ENCODE peak calls at places on chromosomes 13 and 19, in eight cellular contexts. Z, T, I, P, O, K, B and S are unnamed samples.
A peak's percentile ranks its signal among the peaks of the same experiment; 100 is the strongest.

GRCh38 chr13:23672616-23673015 is 102.4 kb downstream of the TNFRSF19 start:
- DNase-seq in I (no peak), P (no peak), K (no peak), B (no peak), Z (no peak), T (no peak), O (no peak), S (no peak)

GRCh38 chr13:23794267-23795161 is 94.7 kb downstream of the MIPEP start:
- DNase-seq in P (peak; percentile 61), I (no peak), T (no peak), Z (peak; percentile 52), O (no peak), K (no peak), B (peak; percentile 53), S (no peak)

GRCh38 chr19:11848594-11849263 is at the start of gene ZNF439:
- DNase-seq in Z (peak; percentile 93), O (peak; percentile 86), B (peak; percentile 43), I (peak; percentile 92), P (peak; percentile 72), K (peak; percentile 50), T (peak; percentile 84), S (no peak)

GRCh38 chr13:66926851-66927524 is 303.1 kb downstream of the PCDH9 start:
- DNase-seq in K (no peak), O (no peak), B (no peak), Z (no peak), P (no peak), I (no peak), T (no peak), S (no peak)

GRCh38 chr13:47256618-47257017 is 359.8 kb upstream of the HTR2A start:
- DNase-seq in K (no peak), T (no peak), Z (no peak), B (peak; percentile 90), I (no peak), O (no peak), P (peak; percentile 85), S (no peak)

GRCh38 chr19:41774515-41774980 is 19.2 kb downstream of the CEACAM6 start:
- DNase-seq in P (no peak), I (no peak), K (no peak), B (no peak), Z (no peak), O (peak; percentile 11), T (no peak), S (no peak)

GRCh38 chr19:29098863-29099481 is 114.0 kb downstream of the UQCRFS1 start:
- DNase-seq in I (peak; percentile 87), K (no peak), P (peak; percentile 95), T (peak; percentile 54), B (peak; percentile 97), O (no peak), Z (no peak), S (no peak)

GRCh38 chr19:17110599-17110966 is 35.0 kb downstream of the MYO9B start:
- DNase-seq in I (no peak), B (no peak), O (no peak), T (no peak), K (no peak), P (no peak), Z (no peak), S (no peak)

GRCh38 chr13:41505209-41505835 is 48.0 kb downstream of the RGCC start:
- DNase-seq in K (no peak), B (peak; percentile 87), T (no peak), P (peak; percentile 95), O (no peak), I (no peak), Z (no peak), S (no peak)

GRCh38 chr13:99103536-99103935 is 97.1 kb upstream of the UBAC2 start:
- DNase-seq in Z (no peak), I (peak; percentile 19), B (no peak), K (no peak), P (no peak), T (no peak), O (no peak), S (no peak)

GRCh38 chr13:114110091-114110829 is 22.2 kb downstream of the RASA3 start:
- DNase-seq in Z (peak; percentile 67), T (peak; percentile 16), I (no peak), B (no peak), K (no peak), O (peak; percentile 74), P (peak; percentile 48), S (peak; percentile 74)

GRCh38 chr19:4584670-4585460 is 25.4 kb upstream of the SEMA6B start:
- DNase-seq in B (no peak), I (no peak), T (no peak), O (no peak), P (no peak), Z (no peak), K (peak; percentile 47), S (peak; percentile 20)

GRCh38 chr19:12484011-12484370 is 625 bp downstream of the ZNF709 start:
- DNase-seq in I (no peak), B (peak; percentile 22), P (no peak), Z (no peak), O (no peak), K (no peak), T (no peak), S (no peak)

GRCh38 chr19:6718741-6719539 is 1.5 kb downstream of the C3 start:
- DNase-seq in P (peak; percentile 5), T (no peak), B (peak; percentile 49), I (no peak), Z (no peak), O (no peak), K (no peak), S (no peak)

GRCh38 chr19:1482361-1483066 is 3.5 kb upstream of the C19orf25 start:
- DNase-seq in T (no peak), O (no peak), I (no peak), B (no peak), K (no peak), P (no peak), Z (no peak), S (no peak)

GRCh38 chr13:75771818-75772217 is 135.7 kb downstream of the LMO7 start:
- DNase-seq in Z (no peak), T (no peak), P (peak; percentile 77), K (no peak), O (no peak), B (peak; percentile 85), I (no peak), S (no peak)

DNA sequence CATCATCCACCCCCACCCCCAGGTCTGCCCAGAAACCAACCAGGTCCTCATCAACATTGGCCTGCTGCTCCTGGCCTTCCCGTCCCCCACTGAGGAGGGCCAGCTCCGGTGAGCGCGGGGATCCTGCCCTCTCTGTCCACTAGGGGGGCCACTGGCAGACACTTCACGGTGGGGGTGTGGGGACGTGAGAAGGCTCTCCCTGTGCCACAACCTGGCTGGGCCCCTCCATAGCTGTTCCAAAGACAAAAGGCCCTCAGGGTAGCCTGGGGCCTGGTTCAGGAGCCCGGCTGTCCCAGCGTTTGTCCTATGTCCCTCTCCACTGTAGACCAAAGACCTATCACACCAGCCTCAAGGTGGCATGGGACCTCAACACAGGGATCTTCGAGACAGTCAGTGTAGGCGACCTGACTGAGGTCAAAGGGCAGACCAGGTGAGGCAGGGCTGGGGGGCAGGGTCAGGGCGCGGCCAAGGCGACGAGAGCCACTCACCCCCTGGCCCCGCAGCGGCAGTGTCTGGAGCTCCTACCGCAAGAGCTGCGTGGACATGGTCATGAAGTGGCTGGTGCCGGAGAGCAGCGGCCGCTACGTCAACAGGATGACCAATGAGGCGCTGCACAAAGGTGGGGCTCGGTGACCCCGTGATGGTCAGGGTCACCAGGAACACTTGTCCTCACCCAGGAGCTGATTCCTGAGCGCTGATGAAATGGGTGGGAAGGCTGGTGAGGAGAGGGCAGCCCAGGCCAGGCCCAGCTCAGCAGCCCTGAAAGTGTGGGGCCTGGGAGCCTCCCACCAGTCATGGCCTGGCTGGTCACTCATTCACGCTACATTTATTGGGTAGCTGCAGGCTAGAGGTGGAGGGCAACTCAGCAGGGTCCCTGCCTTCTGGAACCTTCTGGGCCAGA is 7.9 kb downstream of the DCAF15 start:
- DNase-seq in B (no peak), T (no peak), Z (peak; percentile 70), P (no peak), I (no peak), O (peak; percentile 16), K (no peak), S (peak; percentile 55)
- TF ChIP-seq CTCF in B (peak; percentile 16), T (no peak), Z (no peak), P (peak; percentile 30), I (no peak), O (peak; percentile 32), K (peak; percentile 42), S (no peak)

GRCh38 chr19:51337141-51337860 is 4.6 kb downstream of the VSIG10L start:
- DNase-seq in P (no peak), O (no peak), B (no peak), Z (no peak), I (no peak), K (no peak), T (no peak), S (no peak)

GRCh38 chr19:51338563-51339312 is 3.2 kb downstream of the VSIG10L start:
- DNase-seq in B (peak; percentile 62), K (peak; percentile 81), P (peak; percentile 63), Z (peak; percentile 94), O (peak; percentile 76), T (peak; percentile 70), I (peak; percentile 91), S (peak; percentile 92)

GRCh38 chr19:51339313-51339686 is 2.6 kb downstream of the VSIG10L start:
- DNase-seq in B (no peak), Z (peak; percentile 45), K (no peak), O (no peak), T (no peak), I (peak; percentile 82), P (no peak), S (no peak)

GRCh38 chr19:51339687-51340656 is 2.0 kb downstream of the VSIG10L start:
- DNase-seq in P (peak; percentile 97), B (peak; percentile 93), Z (peak; percentile 100), O (peak; percentile 81), I (peak; percentile 100), T (peak; percentile 98), K (peak; percentile 91), S (peak; percentile 99)

DNA sequence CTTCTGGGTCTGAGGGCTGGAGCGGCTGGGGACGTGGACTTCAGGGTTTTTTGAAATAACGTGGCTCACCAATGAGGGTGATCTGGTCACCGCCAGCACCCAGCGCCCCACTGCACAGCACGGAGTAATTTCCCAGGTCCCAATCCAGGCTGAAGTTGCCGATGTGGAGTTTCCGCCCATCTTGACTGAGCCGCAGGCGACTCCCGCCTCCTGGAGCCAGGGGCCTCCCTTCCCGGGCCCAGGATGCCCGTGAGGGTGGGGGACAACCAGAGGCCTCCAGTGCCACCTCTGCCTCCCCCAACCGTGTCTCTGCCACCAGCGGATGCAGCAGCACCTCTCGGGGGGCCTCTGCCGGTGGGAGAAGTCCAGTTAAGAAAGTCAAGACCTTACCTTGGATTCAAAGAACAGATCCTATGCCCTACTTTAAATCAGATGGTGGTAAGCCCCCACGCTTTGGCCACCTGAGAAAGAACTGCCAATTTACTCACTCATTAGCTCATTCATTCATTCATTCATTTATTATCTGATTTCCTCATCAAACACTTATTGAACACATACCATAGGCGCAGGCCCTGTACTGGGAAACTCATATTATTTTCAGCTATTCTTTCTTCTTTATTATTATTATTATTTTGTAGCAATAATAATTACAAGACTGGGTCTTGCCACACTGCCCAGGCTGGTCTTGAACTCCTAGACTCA is 3.9 kb downstream of the VSIG10L start:
- DNase-seq in T (no peak), B (no peak), I (no peak), O (no peak), Z (no peak), P (no peak), K (no peak), S (no peak)
- TF ChIP-seq CTCF in T (no peak), B (no peak), I (no peak), O (no peak), Z (no peak), P (no peak), K (no peak), S (no peak)

GRCh38 chr13:102311433-102311796 is 90.4 kb downstream of the FGF14 start:
- DNase-seq in B (no peak), T (no peak), Z (no peak), O (no peak), K (no peak), I (no peak), P (no peak), S (no peak)
- TF ChIP-seq CTCF in B (no peak), T (no peak), Z (no peak), O (no peak), K (no peak), I (no peak), P (no peak), S (no peak)

GRCh38 chr13:101202590-101202989 is 213.7 kb downstream of the NALCN start:
- DNase-seq in Z (no peak), I (no peak), O (no peak), P (no peak), T (no peak), B (no peak), K (no peak), S (peak; percentile 4)
- TF ChIP-seq CTCF in Z (no peak), I (no peak), O (no peak), P (no peak), T (no peak), B (no peak), K (no peak), S (no peak)